ENCODE peak calls at places on chromosomes 7 and 10, in six cellular contexts. Q, M, E, T, A and P are unnamed samples.

GRCh38 chr7:22885824-22886255 is 63.2 kb upstream of the TOMM7 start:
- DNase-seq in M (peak; percentile 93), Q (peak; percentile 32), E (peak; percentile 96), A (peak; percentile 58), T (peak; percentile 55), P (peak; percentile 47)

GRCh38 chr10:96025566-96025965 is 17.8 kb upstream of the CCNJ start:
- DNase-seq in A (peak; percentile 6), T (peak; percentile 41), M (peak; percentile 63), E (peak; percentile 36), Q (no peak), P (no peak)

GRCh38 chr10:6314620-6315205 is 112.0 kb downstream of the PFKFB3 start:
- DNase-seq in A (no peak), T (no peak), E (no peak), Q (no peak), M (no peak), P (no peak)

GRCh38 chr7:105209870-105210269 is 178.9 kb downstream of the SRPK2 start:
- DNase-seq in T (no peak), Q (no peak), A (no peak), E (peak; percentile 37), M (no peak), P (no peak)

GRCh38 chr7:156429514-156429913 is 211.1 kb upstream of the RNF32 start:
- DNase-seq in E (no peak), Q (no peak), M (no peak), T (no peak), A (no peak), P (no peak)

GRCh38 chr10:113754125-113754524 is 2.6 kb downstream of the PLEKHS1 start:
- DNase-seq in Q (no peak), A (no peak), E (no peak), M (no peak), T (no peak), P (no peak)

GRCh38 chr10:27019827-27020226 is 80.5 kb downstream of the ANKRD26 start:
- DNase-seq in Q (no peak), E (no peak), A (no peak), M (no peak), T (no peak), P (no peak)

GRCh38 chr10:70396140-70396539 is 7.8 kb upstream of the EIF4EBP2 start:
- DNase-seq in Q (no peak), E (no peak), A (no peak), T (no peak), M (no peak), P (no peak)

GRCh38 chr7:87463982-87464381 is 11.5 kb downstream of the ABCB4 start:
- DNase-seq in A (no peak), E (no peak), M (no peak), Q (no peak), T (no peak), P (no peak)

GRCh38 chr7:135853499-135853898 is 104.9 kb upstream of the FAM180A start:
- DNase-seq in M (no peak), A (no peak), Q (no peak), E (no peak), T (no peak), P (no peak)

GRCh38 chr7:107201795-107202450 is 33.1 kb downstream of the HBP1 start:
- DNase-seq in M (peak; percentile 51), T (peak; percentile 25), E (peak; percentile 22), A (peak; percentile 65), Q (no peak), P (no peak)

GRCh38 chr10:62079885-62080559 is 178.5 kb downstream of the ARID5B start:
- DNase-seq in M (peak; percentile 86), E (peak; percentile 41), A (no peak), T (no peak), Q (no peak), P (no peak)

GRCh38 chr7:42077276-42078135 is 159.5 kb downstream of the GLI3 start:
- DNase-seq in M (no peak), Q (no peak), E (no peak), T (no peak), A (no peak), P (no peak)

GRCh38 chr7:1355568-1356340 is 103.5 kb downstream of the MICALL2 start:
- DNase-seq in T (no peak), Q (no peak), M (no peak), E (no peak), A (no peak), P (no peak)

GRCh38 chr10:119251315-119251708 is 43.9 kb downstream of the GRK5 start:
- DNase-seq in M (no peak), Q (no peak), A (no peak), E (no peak), T (no peak), P (no peak)

GRCh38 chr10:112663181-112663879 is 216.3 kb downstream of the VTI1A start:
- DNase-seq in E (no peak), T (no peak), M (no peak), Q (no peak), A (no peak), P (no peak)

GRCh38 chr10:785539-786214 is 96.2 kb upstream of the DIP2C start:
- DNase-seq in M (no peak), Q (no peak), E (no peak), A (no peak), T (no peak), P (no peak)

GRCh38 chr7:157560258-157560654 is 223.5 kb downstream of the DNAJB6 start:
- DNase-seq in Q (no peak), T (no peak), E (no peak), A (no peak), M (no peak), P (no peak)

GRCh38 chr10:87775766-87776165 is 42.3 kb downstream of the ATAD1 start:
- DNase-seq in T (no peak), E (no peak), Q (no peak), M (no peak), A (no peak), P (no peak)

GRCh38 chr7:75982306-75983064 is 11.9 kb downstream of the TMEM120A start:
- DNase-seq in Q (no peak), E (no peak), A (no peak), M (no peak), T (no peak), P (no peak)

GRCh38 chr7:100163871-100164270 is 4.5 kb downstream of the GAL3ST4 start:
- DNase-seq in Q (no peak), E (no peak), T (no peak), A (no peak), M (no peak), P (no peak)

GRCh38 chr7:92698237-92698841 is 108.1 kb upstream of the FAM133B start:
- DNase-seq in M (no peak), Q (no peak), T (no peak), A (no peak), E (no peak), P (no peak)

GRCh38 chr7:36391436-36392198 is 2.0 kb downstream of the ANLN start:
- DNase-seq in M (peak; percentile 70), A (peak; percentile 17), T (peak; percentile 18), E (peak; percentile 84), Q (no peak), P (no peak)

GRCh38 chr7:63205136-63205535 is 793.5 kb upstream of the ZNF722 start:
- DNase-seq in A (no peak), M (no peak), T (no peak), E (no peak), Q (no peak), P (no peak)

GRCh38 chr7:77461246-77461645 is 45.1 kb upstream of the GSAP start:
- DNase-seq in E (no peak), T (no peak), M (no peak), A (no peak), Q (no peak), P (no peak)

GRCh38 chr10:43340619-43341018 is 30.8 kb upstream of the FXYD4 start:
- DNase-seq in A (no peak), T (no peak), M (no peak), E (no peak), Q (no peak), P (no peak)

GRCh38 chr10:62297857-62298256 is 29.2 kb upstream of the RTKN2 start:
- DNase-seq in E (no peak), A (no peak), M (no peak), T (no peak), Q (no peak), P (no peak)

GRCh38 chr7:4854916-4855315 is 6.9 kb downstream of the PAPOLB start:
- DNase-seq in T (no peak), E (no peak), A (no peak), M (no peak), Q (no peak), P (no peak)

GRCh38 chr10:85447690-85448089 is 918.9 kb downstream of the GRID1 start:
- DNase-seq in A (no peak), Q (no peak), T (peak; percentile 30), M (no peak), E (no peak), P (no peak)

GRCh38 chr10:51117053-51117660 is 42.9 kb downstream of the PRKG1 start:
- DNase-seq in M (no peak), Q (no peak), A (no peak), E (no peak), T (no peak), P (no peak)

GRCh38 chr10:17349717-17350116 is 104.7 kb downstream of the ST8SIA6 start:
- DNase-seq in Q (no peak), E (no peak), A (no peak), T (no peak), M (no peak), P (no peak)